ENCODE peak calls at places on chromosomes 1 and 21, in six cellular contexts. M is IMR-90, R is mesenchymal stem cell, N is neuronal stem cell, U is H9, K is H1. T is an unnamed sample.

GRCh38 chr1:3169621-3170356 is 100.8 kb downstream of the PRDM16 start:
- DNase-seq in M (no peak), R (no peak), N (no peak), U (no peak), K (no peak), T (no peak)

GRCh38 chr21:34911360-34911759 is 137.7 kb downstream of the RUNX1 start:
- DNase-seq in M (no peak), R (no peak), N (no peak), U (no peak), K (no peak), T (no peak)

GRCh38 chr1:196115641-196116040 is 492.6 kb downstream of the KCNT2 start:
- DNase-seq in M (peak; percentile 70), R (peak; percentile 36), N (no peak), U (no peak), K (no peak), T (peak; percentile 55)

GRCh38 chr1:200974711-200975110 is 48.8 kb downstream of the KIF21B start:
- DNase-seq in M (no peak), R (no peak), N (no peak), U (no peak), K (no peak), T (no peak)

GRCh38 chr1:151013518-151013917 is 5.3 kb downstream of the PRUNE1 start:
- DNase-seq in M (peak; percentile 63), R (peak; percentile 89), N (no peak), U (no peak), K (no peak), T (peak; percentile 49)

GRCh38 chr1:199851453-199851852 is 176.1 kb upstream of the NR5A2 start:
- DNase-seq in M (no peak), R (no peak), N (peak; percentile 6), U (no peak), K (no peak), T (no peak)

GRCh38 chr1:150161747-150162581 is 12.2 kb downstream of the PLEKHO1 start:
- DNase-seq in M (peak; percentile 49), R (peak; percentile 37), N (no peak), U (no peak), K (no peak), T (peak; percentile 60)

GRCh38 chr1:185156321-185156853 is 366 bp downstream of the TRMT1L start:
- DNase-seq in M (no peak), R (peak; percentile 63), N (no peak), U (no peak), K (no peak), T (peak; percentile 68)

GRCh38 chr1:63797056-63797726 is 23.4 kb downstream of the ROR1 start:
- DNase-seq in M (no peak), R (no peak), N (no peak), U (no peak), K (no peak), T (no peak)

GRCh38 chr21:35234725-35235124 is 185.6 kb upstream of the RUNX1 start:
- DNase-seq in M (no peak), R (peak; percentile 36), N (no peak), U (no peak), K (no peak), T (no peak)

GRCh38 chr1:207412845-207413244 is 41.3 kb upstream of the CR2 start:
- DNase-seq in M (no peak), R (no peak), N (no peak), U (no peak), K (no peak), T (no peak)

GRCh38 chr1:208219659-208220282 is 24.4 kb downstream of the PLXNA2 start:
- DNase-seq in M (peak; percentile 61), R (peak; percentile 89), N (no peak), U (no peak), K (no peak), T (peak; percentile 84)

GRCh38 chr1:246689409-246689997 is 34.7 kb upstream of the SCCPDH start:
- DNase-seq in M (peak; percentile 66), R (peak; percentile 74), N (peak; percentile 46), U (peak; percentile 72), K (peak; percentile 74), T (peak; percentile 64)

GRCh38 chr1:157994081-157994581 is 686 bp downstream of the KIRREL1 start:
- DNase-seq in M (no peak), R (peak; percentile 38), N (no peak), U (no peak), K (no peak), T (no peak)

GRCh38 chr1:234987415-234988159 is 141.1 kb downstream of the TOMM20 start:
- DNase-seq in M (peak; percentile 87), R (peak; percentile 97), N (peak; percentile 58), U (peak; percentile 74), K (peak; percentile 57), T (peak; percentile 98)

GRCh38 chr1:1771096-1771495 is 7.2 kb downstream of the NADK start:
- DNase-seq in M (no peak), R (no peak), N (no peak), U (no peak), K (no peak), T (no peak)

GRCh38 chr1:84653130-84653680 is 37.1 kb downstream of the SSX2IP start:
- DNase-seq in M (peak; percentile 59), R (no peak), N (no peak), U (no peak), K (no peak), T (peak; percentile 19)

GRCh38 chr1:31782766-31783410 is 18.7 kb upstream of the ADGRB2 start:
- DNase-seq in M (no peak), R (no peak), N (no peak), U (peak; percentile 64), K (no peak), T (peak; percentile 78)

GRCh38 chr1:204471687-204472086 is 22.9 kb downstream of the PIK3C2B start:
- DNase-seq in M (no peak), R (no peak), N (no peak), U (no peak), K (no peak), T (no peak)
- H3K9ac ChIP-seq in M (no peak overlapping the region), R (no peak overlapping the region), N (no peak overlapping the region), U (no peak overlapping the region), K (no peak overlapping the region), T (no peak overlapping the region)

GRCh38 chr1:172582889-172583288 is 49.9 kb downstream of the SUCO start:
- DNase-seq in M (no peak), R (no peak), N (no peak), U (no peak), K (no peak), T (no peak)

GRCh38 chr1:172589553-172589952 is 56.6 kb downstream of the SUCO start:
- DNase-seq in M (no peak), R (no peak), N (no peak), U (no peak), K (no peak), T (no peak)

GRCh38 chr1:172585861-172586260 is 52.9 kb downstream of the SUCO start:
- DNase-seq in M (no peak), R (no peak), N (no peak), U (no peak), K (no peak), T (no peak)

GRCh38 chr1:172585348-172585747 is 52.4 kb downstream of the SUCO start:
- DNase-seq in M (peak; percentile 46), R (peak; percentile 53), N (no peak), U (no peak), K (no peak), T (no peak)

DNA sequence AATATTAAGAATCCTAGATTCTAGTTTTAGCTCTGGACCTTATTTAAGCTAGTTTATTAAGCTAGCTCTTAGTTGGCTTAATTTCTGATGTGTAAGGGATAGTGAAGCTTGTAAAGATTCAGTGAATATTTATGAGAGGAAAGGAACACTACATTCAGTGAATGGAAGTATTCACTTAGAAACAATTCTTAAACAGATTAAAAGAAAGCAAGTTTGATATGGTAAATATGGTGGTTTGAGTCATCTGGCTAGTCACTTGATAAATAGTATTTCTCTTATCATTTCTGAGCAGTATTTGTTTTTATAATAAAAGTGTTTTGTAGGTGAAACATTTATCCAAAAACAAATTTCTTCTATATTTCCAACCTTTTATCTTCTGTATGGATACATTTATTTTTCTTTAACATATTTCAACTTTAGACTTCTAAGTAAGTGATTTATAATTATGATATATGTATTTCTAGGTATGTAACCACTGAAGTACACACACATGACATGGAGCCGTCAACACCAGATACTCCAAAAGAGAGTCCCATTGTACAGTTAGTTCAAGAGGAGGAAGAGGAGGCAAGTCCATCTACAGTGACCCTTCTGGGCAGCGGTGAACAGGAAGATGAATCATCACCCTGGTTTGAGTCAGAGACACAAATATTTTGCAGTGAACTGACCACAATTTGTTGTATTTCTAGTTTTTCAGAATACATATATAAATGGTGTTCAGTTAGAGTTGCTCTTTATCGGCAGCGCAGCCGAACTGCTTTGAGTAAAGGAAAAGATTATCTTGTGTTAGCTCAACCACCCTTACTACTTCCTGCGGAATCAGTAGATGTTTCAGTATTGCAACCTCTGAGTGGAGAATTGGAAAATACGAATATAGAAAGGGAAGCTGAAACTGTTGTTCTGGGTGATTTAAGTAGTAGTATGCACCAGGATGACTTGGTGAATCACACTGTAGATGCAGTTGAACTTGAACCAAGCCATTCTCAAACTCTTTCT is 55.6 kb downstream of the SUCO start:
- DNase-seq in M (peak; percentile 94), R (peak; percentile 89), N (no peak), U (no peak), K (no peak), T (no peak)
- H3K27ac ChIP-seq in M (peak overlapping the region; percentile 81), R (peak overlapping the region; percentile 74), N (no peak overlapping the region), U (no peak overlapping the region), K (no peak overlapping the region), T (no peak overlapping the region)

DNA sequence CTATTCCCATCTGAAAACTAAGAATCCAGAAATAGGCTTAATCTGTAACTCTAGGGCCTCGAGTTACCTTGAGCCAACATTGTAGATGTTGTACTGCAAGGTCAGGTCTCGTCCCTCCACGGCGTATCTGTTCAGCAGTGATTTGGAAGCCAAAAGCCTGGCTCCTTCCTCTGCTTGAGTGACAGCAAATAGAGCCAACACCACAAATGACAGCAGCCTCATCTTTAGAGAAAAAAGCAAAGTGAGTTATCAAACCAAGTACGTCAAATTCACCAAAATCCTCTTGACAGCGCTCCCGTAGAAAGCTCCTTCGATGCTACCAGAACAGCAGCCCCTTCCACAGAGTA is 832 bp downstream of the SSR2 start:
- DNase-seq in M (no peak), R (no peak), N (no peak), U (no peak), K (no peak), T (no peak)
- H3K23ac ChIP-seq in M (peak overlapping the region; percentile 70), R (no peak overlapping the region), N (no peak overlapping the region), U (no peak overlapping the region), K (no peak overlapping the region), T (no peak overlapping the region)

GRCh38 chr1:26542781-26543443 is 13.4 kb downstream of the RPS6KA1 start:
- DNase-seq in M (no peak), R (no peak), N (no peak), U (no peak), K (no peak), T (no peak)

GRCh38 chr1:26541816-26542711 is 12.5 kb downstream of the RPS6KA1 start:
- DNase-seq in M (peak; percentile 78), R (peak; percentile 69), N (no peak), U (peak; percentile 82), K (peak; percentile 78), T (peak; percentile 92)

GRCh38 chr1:26541431-26541815 is 11.9 kb downstream of the RPS6KA1 start:
- DNase-seq in M (no peak), R (no peak), N (no peak), U (no peak), K (no peak), T (no peak)

GRCh38 chr1:26544156-26544555 is 14.6 kb downstream of the RPS6KA1 start:
- DNase-seq in M (no peak), R (no peak), N (no peak), U (no peak), K (no peak), T (no peak)

DNA sequence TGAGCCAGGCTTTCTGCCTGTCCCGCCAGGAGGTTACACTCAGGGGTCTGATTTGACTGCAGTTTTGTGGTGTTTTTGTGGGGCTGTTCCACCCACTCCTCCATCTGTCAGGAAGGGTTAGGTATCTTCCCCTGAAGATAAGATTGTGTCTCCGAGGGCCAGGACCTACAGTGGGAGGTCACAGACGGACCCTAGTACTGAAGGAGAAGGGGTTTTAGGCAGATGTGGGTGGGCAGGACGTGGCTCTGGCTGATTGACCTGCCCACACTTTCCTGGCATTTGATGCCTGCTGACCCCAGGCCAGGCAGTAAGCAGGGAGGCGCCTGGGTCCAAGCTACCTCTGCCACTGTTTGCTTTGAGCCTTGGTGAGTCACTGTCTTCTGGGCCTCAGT is 13.9 kb downstream of the RPS6KA1 start:
- DNase-seq in M (no peak), R (no peak), N (no peak), U (no peak), K (no peak), T (no peak)
- H3K9ac ChIP-seq in M (no peak overlapping the region), R (no peak overlapping the region), N (no peak overlapping the region), U (no peak overlapping the region), K (no peak overlapping the region), T (no peak overlapping the region)